ENCODE peak calls at places on chromosomes 6 and 20, in eight cellular contexts. X is right atrium auricular region; G is NCI-H1417; C is RPMI7951; Z is osteocyte; M is posterior cingulate gyrus; T is nucleus accumbens; K is stimulated activated CD4-positive, alpha-beta T cell treated with anti-CD3 and anti-CD28 coated beads, Interleukin-1b, Interleukin-23, amount 100 ng/mL, for 1 hour. B is an unnamed sample.

GRCh38 chr6:137724018-137724403 is 143.0 kb upstream of the TNFAIP3 start:
- DNase-seq in Z (no peak), K (no peak), X (no peak), G (no peak), C (no peak), M (no peak), T (no peak), B (no peak)

GRCh38 chr6:53673138-53673801 is 7.7 kb upstream of the KLHL31 start:
- DNase-seq in X (no peak), G (no peak), T (no peak), K (no peak), Z (no peak), C (peak; percentile 81), M (no peak), B (no peak)

GRCh38 chr20:19974621-19975435 is 42.3 kb upstream of the NAA20 start:
- DNase-seq in Z (peak; percentile 89), X (peak; percentile 89), K (no peak), M (peak; percentile 94), T (peak; percentile 86), G (peak; percentile 39), C (peak; percentile 98), B (no peak)

GRCh38 chr6:28003059-28003458 is 46.0 kb downstream of the OR2B6 start:
- DNase-seq in M (no peak), K (no peak), X (no peak), T (no peak), G (peak; percentile 29), C (no peak), Z (no peak), B (no peak)

GRCh38 chr20:40591104-40591503 is 97.9 kb downstream of the MAFB start:
- DNase-seq in Z (no peak), M (no peak), G (no peak), T (no peak), K (no peak), X (no peak), C (no peak), B (no peak)

GRCh38 chr6:89667872-89668556 is 29.5 kb upstream of the LYRM2 start:
- DNase-seq in Z (no peak), M (no peak), T (no peak), G (no peak), K (no peak), X (no peak), C (no peak), B (no peak)

GRCh38 chr20:49484180-49485140 is 2.0 kb upstream of the KCNB1 start:
- DNase-seq in M (peak; percentile 98), T (peak; percentile 29), X (peak; percentile 75), C (peak; percentile 73), K (peak; percentile 27), G (peak; percentile 85), Z (peak; percentile 95), B (no peak)

GRCh38 chr20:37230200-37230599 is 31.4 kb downstream of the GHRH start:
- DNase-seq in K (no peak), G (no peak), X (peak; percentile 36), C (no peak), M (no peak), Z (no peak), T (no peak), B (no peak)

GRCh38 chr20:61557603-61558002 is 305.5 kb downstream of the CDH4 start:
- DNase-seq in G (peak; percentile 14), K (no peak), T (no peak), M (peak; percentile 32), C (no peak), Z (no peak), X (no peak), B (no peak)

GRCh38 chr6:136592930-136593673 is 42.9 kb upstream of the MAP7 start:
- DNase-seq in M (no peak), G (no peak), X (no peak), K (no peak), Z (no peak), C (peak; percentile 83), T (no peak), B (no peak)

GRCh38 chr6:158978752-158979151 is 21.2 kb downstream of the RSPH3 start:
- DNase-seq in Z (no peak), C (peak; percentile 37), T (no peak), G (no peak), M (no peak), K (no peak), X (no peak), B (no peak)

GRCh38 chr20:21512634-21513180 is 1.2 kb downstream of the NKX2-2 start:
- DNase-seq in X (no peak), G (no peak), M (peak; percentile 91), T (no peak), K (no peak), Z (no peak), C (no peak), B (no peak)

GRCh38 chr6:39934060-39934757 is at the start of gene MOCS1:
- DNase-seq in K (peak; percentile 19), M (peak; percentile 98), G (peak; percentile 62), T (peak; percentile 58), C (peak; percentile 77), X (peak; percentile 85), Z (peak; percentile 87), B (no peak)

GRCh38 chr6:122833229-122833556 is 44.1 kb downstream of the SMPDL3A start:
- DNase-seq in C (peak; percentile 47), X (no peak), M (peak; percentile 91), G (no peak), K (no peak), T (peak; percentile 8), Z (no peak), B (no peak)

GRCh38 chr20:1934578-1935573 is 39.7 kb downstream of the SIRPA start:
- DNase-seq in K (no peak), M (peak; percentile 79), X (peak; percentile 96), G (no peak), C (peak; percentile 94), T (no peak), Z (no peak), B (peak; percentile 97)

GRCh38 chr6:186221-186965 is 105.9 kb upstream of the DUSP22 start:
- DNase-seq in X (peak; percentile 46), T (no peak), G (no peak), C (no peak), K (no peak), M (no peak), Z (peak; percentile 62), B (peak; percentile 67)

GRCh38 chr20:15287331-15287730 is 949.9 kb upstream of the FLRT3 start:
- DNase-seq in M (no peak), Z (no peak), C (no peak), X (no peak), G (no peak), T (no peak), K (no peak), B (no peak)

GRCh38 chr6:167565884-167566491 is 241.1 kb downstream of the TTLL2 start:
- DNase-seq in Z (peak; percentile 73), T (no peak), X (peak; percentile 68), M (peak; percentile 65), K (no peak), G (no peak), C (no peak), B (peak; percentile 84)

GRCh38 chr20:39893013-39893685 is 795.9 kb downstream of the MAFB start:
- DNase-seq in C (peak; percentile 92), Z (no peak), T (no peak), X (no peak), M (no peak), K (no peak), G (no peak), B (no peak)

GRCh38 chr6:168216741-168217140 is 102.8 kb downstream of the DACT2 start:
- DNase-seq in T (no peak), K (no peak), G (no peak), C (peak; percentile 16), X (no peak), M (no peak), Z (no peak), B (no peak)

GRCh38 chr6:150175611-150176151 is 32.8 kb downstream of the PPP1R14C start:
- DNase-seq in M (no peak), Z (no peak), C (no peak), T (no peak), K (no peak), X (no peak), G (no peak), B (no peak)

B was measured in vagina.